ENCODE peak calls at places on chromosomes 12 and 14, in ten cellular contexts. One of them, this sample, is unnamed.

GRCh38 chr14:100585448-100586152 is 1.6 kb downstream of the BEGAIN start:
- DNase-seq in CD4-positive, CD25-positive, alpha-beta regulatory T cell: no peak
- DNase-seq in brain microvascular endothelial cell: no peak
- DNase-seq in AG09309: no peak
- DNase-seq in effector memory CD4-positive, alpha-beta T cell: no peak
- DNase-seq in testis: no peak
- DNase-seq in retinal pigment epithelial cell: no peak
- DNase-seq in GM12865: no peak
- DNase-seq in right cardiac atrium: peak
- DNase-seq in body of pancreas: no peak
- DNase-seq in this sample: no peak

GRCh38 chr12:148676-149416 is 65.1 kb downstream of the SLC6A12 start:
- DNase-seq in body of pancreas: no peak
- DNase-seq in CD4-positive, CD25-positive, alpha-beta regulatory T cell: no peak
- DNase-seq in testis: no peak
- DNase-seq in brain microvascular endothelial cell: no peak
- DNase-seq in GM12865: no peak
- DNase-seq in right cardiac atrium: no peak
- DNase-seq in retinal pigment epithelial cell: no peak
- DNase-seq in AG09309: no peak
- DNase-seq in effector memory CD4-positive, alpha-beta T cell: no peak
- DNase-seq in this sample: no peak

GRCh38 chr14:20391505-20391904 is 21.8 kb downstream of the TEP1 start:
- DNase-seq in GM12865: no peak
- DNase-seq in right cardiac atrium: no peak
- DNase-seq in AG09309: no peak
- DNase-seq in brain microvascular endothelial cell: no peak
- DNase-seq in effector memory CD4-positive, alpha-beta T cell: no peak
- DNase-seq in body of pancreas: no peak
- DNase-seq in CD4-positive, CD25-positive, alpha-beta regulatory T cell: no peak
- DNase-seq in testis: no peak
- DNase-seq in retinal pigment epithelial cell: no peak
- DNase-seq in this sample: no peak

GRCh38 chr12:94670885-94671284 is 20.5 kb upstream of the TMCC3 start:
- DNase-seq in GM12865: no peak
- DNase-seq in CD4-positive, CD25-positive, alpha-beta regulatory T cell: no peak
- DNase-seq in testis: no peak
- DNase-seq in body of pancreas: no peak
- DNase-seq in retinal pigment epithelial cell: no peak
- DNase-seq in right cardiac atrium: no peak
- DNase-seq in brain microvascular endothelial cell: no peak
- DNase-seq in effector memory CD4-positive, alpha-beta T cell: no peak
- DNase-seq in AG09309: no peak
- DNase-seq in this sample: no peak

GRCh38 chr12:123973552-123974341 is 732 bp downstream of the ZNF664 start:
- DNase-seq in testis: peak
- DNase-seq in retinal pigment epithelial cell: no peak
- DNase-seq in brain microvascular endothelial cell: no peak
- DNase-seq in effector memory CD4-positive, alpha-beta T cell: no peak
- DNase-seq in AG09309: no peak
- DNase-seq in right cardiac atrium: peak
- DNase-seq in GM12865: peak
- DNase-seq in CD4-positive, CD25-positive, alpha-beta regulatory T cell: peak
- DNase-seq in body of pancreas: peak
- DNase-seq in this sample: no peak

GRCh38 chr12:42854208-42854607 is 264.7 kb upstream of the PRICKLE1 start:
- DNase-seq in brain microvascular endothelial cell: no peak
- DNase-seq in retinal pigment epithelial cell: no peak
- DNase-seq in AG09309: no peak
- DNase-seq in right cardiac atrium: no peak
- DNase-seq in testis: no peak
- DNase-seq in CD4-positive, CD25-positive, alpha-beta regulatory T cell: no peak
- DNase-seq in effector memory CD4-positive, alpha-beta T cell: no peak
- DNase-seq in body of pancreas: no peak
- DNase-seq in GM12865: no peak
- DNase-seq in this sample: no peak

GRCh38 chr12:116802018-116802417 is 63.9 kb downstream of the RNFT2 start:
- DNase-seq in effector memory CD4-positive, alpha-beta T cell: no peak
- DNase-seq in brain microvascular endothelial cell: no peak
- DNase-seq in CD4-positive, CD25-positive, alpha-beta regulatory T cell: no peak
- DNase-seq in GM12865: no peak
- DNase-seq in body of pancreas: no peak
- DNase-seq in right cardiac atrium: no peak
- DNase-seq in testis: no peak
- DNase-seq in retinal pigment epithelial cell: no peak
- DNase-seq in AG09309: no peak
- DNase-seq in this sample: no peak

GRCh38 chr14:67541448-67542387 is 8.6 kb downstream of the PLEKHH1 start:
- DNase-seq in effector memory CD4-positive, alpha-beta T cell: no peak
- DNase-seq in CD4-positive, CD25-positive, alpha-beta regulatory T cell: no peak
- DNase-seq in GM12865: no peak
- DNase-seq in testis: no peak
- DNase-seq in brain microvascular endothelial cell: no peak
- DNase-seq in AG09309: no peak
- DNase-seq in retinal pigment epithelial cell: no peak
- DNase-seq in right cardiac atrium: no peak
- DNase-seq in body of pancreas: peak
- DNase-seq in this sample: no peak

GRCh38 chr14:21537088-21537424 is 10.9 kb upstream of the SALL2 start:
- DNase-seq in retinal pigment epithelial cell: no peak
- DNase-seq in effector memory CD4-positive, alpha-beta T cell: no peak
- DNase-seq in right cardiac atrium: no peak
- DNase-seq in body of pancreas: no peak
- DNase-seq in brain microvascular endothelial cell: no peak
- DNase-seq in GM12865: no peak
- DNase-seq in CD4-positive, CD25-positive, alpha-beta regulatory T cell: no peak
- DNase-seq in AG09309: no peak
- DNase-seq in testis: no peak
- DNase-seq in this sample: no peak

GRCh38 chr14:91714805-91715204 is 17.1 kb downstream of the CATSPERB start:
- DNase-seq in CD4-positive, CD25-positive, alpha-beta regulatory T cell: no peak
- DNase-seq in brain microvascular endothelial cell: no peak
- DNase-seq in AG09309: no peak
- DNase-seq in body of pancreas: no peak
- DNase-seq in right cardiac atrium: no peak
- DNase-seq in testis: no peak
- DNase-seq in GM12865: peak
- DNase-seq in effector memory CD4-positive, alpha-beta T cell: no peak
- DNase-seq in retinal pigment epithelial cell: no peak
- DNase-seq in this sample: no peak

DNA sequence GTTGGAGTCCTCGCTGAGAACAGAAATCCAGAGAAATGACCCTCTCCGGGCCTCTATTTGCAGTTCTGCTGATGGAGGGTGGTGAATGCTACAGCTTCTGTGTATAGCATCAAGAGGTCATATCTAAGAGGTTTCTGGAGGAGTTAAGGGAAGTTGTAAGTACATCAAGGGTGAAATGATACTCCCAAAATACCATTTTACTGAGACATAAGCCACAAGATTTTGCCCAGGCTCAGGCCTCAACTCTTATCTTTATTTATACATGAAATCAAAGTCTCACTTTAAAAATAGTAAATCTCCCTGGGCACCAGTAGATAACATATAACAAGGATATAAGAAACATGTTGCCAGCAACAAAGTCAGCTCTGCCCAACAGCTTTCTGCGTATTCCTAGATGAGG is 40.4 kb downstream of the NIN start:
- DNase-seq in body of pancreas: no peak
- DNase-seq in AG09309: no peak
- DNase-seq in testis: no peak
- DNase-seq in GM12865: peak
- DNase-seq in effector memory CD4-positive, alpha-beta T cell: no peak
- DNase-seq in right cardiac atrium: no peak
- DNase-seq in CD4-positive, CD25-positive, alpha-beta regulatory T cell: no peak
- DNase-seq in retinal pigment epithelial cell: no peak
- DNase-seq in brain microvascular endothelial cell: no peak
- DNase-seq in this sample: no peak
- H3K4me3 ChIP-seq in body of pancreas: no peak
- H3K4me3 ChIP-seq in AG09309: no peak
- H3K4me3 ChIP-seq in testis: no peak
- H3K4me3 ChIP-seq in GM12865: peak
- H3K4me3 ChIP-seq in effector memory CD4-positive, alpha-beta T cell: no peak
- H3K4me3 ChIP-seq in right cardiac atrium: peak
- H3K4me3 ChIP-seq in CD4-positive, CD25-positive, alpha-beta regulatory T cell: no peak
- H3K4me3 ChIP-seq in retinal pigment epithelial cell: no peak
- H3K4me3 ChIP-seq in brain microvascular endothelial cell: no peak
- H3K4me3 ChIP-seq in this sample: no peak

GRCh38 chr14:72503696-72504368 is 390.1 kb downstream of the DPF3 start:
- DNase-seq in effector memory CD4-positive, alpha-beta T cell: no peak
- DNase-seq in CD4-positive, CD25-positive, alpha-beta regulatory T cell: no peak
- DNase-seq in body of pancreas: no peak
- DNase-seq in right cardiac atrium: no peak
- DNase-seq in retinal pigment epithelial cell: no peak
- DNase-seq in testis: no peak
- DNase-seq in brain microvascular endothelial cell: no peak
- DNase-seq in AG09309: no peak
- DNase-seq in GM12865: no peak
- DNase-seq in this sample: no peak

GRCh38 chr14:72503271-72503670 is 390.6 kb downstream of the DPF3 start:
- DNase-seq in effector memory CD4-positive, alpha-beta T cell: no peak
- DNase-seq in CD4-positive, CD25-positive, alpha-beta regulatory T cell: no peak
- DNase-seq in GM12865: no peak
- DNase-seq in body of pancreas: no peak
- DNase-seq in brain microvascular endothelial cell: no peak
- DNase-seq in right cardiac atrium: no peak
- DNase-seq in retinal pigment epithelial cell: no peak
- DNase-seq in testis: no peak
- DNase-seq in AG09309: no peak
- DNase-seq in this sample: no peak

GRCh38 chr14:72501439-72501838 is 392.5 kb downstream of the DPF3 start:
- DNase-seq in right cardiac atrium: no peak
- DNase-seq in effector memory CD4-positive, alpha-beta T cell: no peak
- DNase-seq in retinal pigment epithelial cell: no peak
- DNase-seq in testis: no peak
- DNase-seq in brain microvascular endothelial cell: no peak
- DNase-seq in GM12865: no peak
- DNase-seq in AG09309: no peak
- DNase-seq in body of pancreas: no peak
- DNase-seq in CD4-positive, CD25-positive, alpha-beta regulatory T cell: no peak
- DNase-seq in this sample: no peak

GRCh38 chr14:72498646-72499045 is 395.3 kb downstream of the DPF3 start:
- DNase-seq in body of pancreas: no peak
- DNase-seq in CD4-positive, CD25-positive, alpha-beta regulatory T cell: no peak
- DNase-seq in retinal pigment epithelial cell: no peak
- DNase-seq in testis: no peak
- DNase-seq in brain microvascular endothelial cell: no peak
- DNase-seq in right cardiac atrium: no peak
- DNase-seq in GM12865: peak
- DNase-seq in AG09309: no peak
- DNase-seq in effector memory CD4-positive, alpha-beta T cell: no peak
- DNase-seq in this sample: no peak

GRCh38 chr14:72500234-72500838 is 393.6 kb downstream of the DPF3 start:
- DNase-seq in body of pancreas: no peak
- DNase-seq in CD4-positive, CD25-positive, alpha-beta regulatory T cell: no peak
- DNase-seq in right cardiac atrium: no peak
- DNase-seq in brain microvascular endothelial cell: no peak
- DNase-seq in GM12865: no peak
- DNase-seq in retinal pigment epithelial cell: no peak
- DNase-seq in effector memory CD4-positive, alpha-beta T cell: no peak
- DNase-seq in testis: no peak
- DNase-seq in AG09309: no peak
- DNase-seq in this sample: no peak
- H3K4me3 ChIP-seq in body of pancreas: no peak
- H3K4me3 ChIP-seq in CD4-positive, CD25-positive, alpha-beta regulatory T cell: no peak
- H3K4me3 ChIP-seq in right cardiac atrium: no peak
- H3K4me3 ChIP-seq in brain microvascular endothelial cell: no peak
- H3K4me3 ChIP-seq in GM12865: no peak
- H3K4me3 ChIP-seq in retinal pigment epithelial cell: no peak
- H3K4me3 ChIP-seq in effector memory CD4-positive, alpha-beta T cell: no peak
- H3K4me3 ChIP-seq in testis: no peak
- H3K4me3 ChIP-seq in AG09309: no peak
- H3K4me3 ChIP-seq in this sample: no peak

DNA sequence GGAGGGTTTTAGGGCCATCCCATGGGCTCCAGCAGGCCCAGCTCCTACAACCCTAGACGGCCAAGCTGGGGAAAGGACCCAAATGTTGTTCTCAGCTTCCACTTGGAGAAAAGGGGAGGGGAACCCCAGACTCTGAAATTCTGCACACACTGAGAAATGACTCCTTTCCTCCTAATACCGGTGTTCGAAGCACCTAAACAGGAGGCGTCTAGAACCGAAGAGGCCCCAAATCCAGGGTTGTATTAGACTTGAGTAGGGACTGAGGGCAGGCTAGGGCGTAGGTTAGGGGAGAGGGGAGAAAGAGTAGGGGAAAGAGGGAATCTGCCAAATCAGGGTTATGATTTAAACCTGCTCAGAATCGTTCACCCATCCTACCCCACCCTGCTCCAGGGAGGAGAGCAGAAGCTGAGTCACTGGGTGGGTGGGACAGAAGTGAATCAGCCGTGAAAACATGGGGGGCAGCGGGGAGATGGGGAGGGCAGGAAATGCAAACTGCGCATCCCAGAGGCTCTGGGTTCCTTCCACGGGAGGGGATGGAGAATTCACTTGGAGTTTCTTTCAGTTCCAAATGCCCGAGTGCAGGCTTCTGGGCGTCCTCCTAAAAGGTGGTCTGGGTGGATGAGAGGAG is 1.0 kb downstream of the IGFBP6 start:
- DNase-seq in effector memory CD4-positive, alpha-beta T cell: no peak
- DNase-seq in testis: no peak
- DNase-seq in right cardiac atrium: peak
- DNase-seq in CD4-positive, CD25-positive, alpha-beta regulatory T cell: no peak
- DNase-seq in AG09309: no peak
- DNase-seq in brain microvascular endothelial cell: peak
- DNase-seq in retinal pigment epithelial cell: no peak
- DNase-seq in body of pancreas: no peak
- DNase-seq in GM12865: no peak
- DNase-seq in this sample: peak
- H3K4me3 ChIP-seq in effector memory CD4-positive, alpha-beta T cell: peak
- H3K4me3 ChIP-seq in testis: peak
- H3K4me3 ChIP-seq in right cardiac atrium: peak
- H3K4me3 ChIP-seq in CD4-positive, CD25-positive, alpha-beta regulatory T cell: no peak
- H3K4me3 ChIP-seq in AG09309: peak
- H3K4me3 ChIP-seq in brain microvascular endothelial cell: peak
- H3K4me3 ChIP-seq in retinal pigment epithelial cell: peak
- H3K4me3 ChIP-seq in body of pancreas: no peak
- H3K4me3 ChIP-seq in GM12865: peak
- H3K4me3 ChIP-seq in this sample: peak

DNA sequence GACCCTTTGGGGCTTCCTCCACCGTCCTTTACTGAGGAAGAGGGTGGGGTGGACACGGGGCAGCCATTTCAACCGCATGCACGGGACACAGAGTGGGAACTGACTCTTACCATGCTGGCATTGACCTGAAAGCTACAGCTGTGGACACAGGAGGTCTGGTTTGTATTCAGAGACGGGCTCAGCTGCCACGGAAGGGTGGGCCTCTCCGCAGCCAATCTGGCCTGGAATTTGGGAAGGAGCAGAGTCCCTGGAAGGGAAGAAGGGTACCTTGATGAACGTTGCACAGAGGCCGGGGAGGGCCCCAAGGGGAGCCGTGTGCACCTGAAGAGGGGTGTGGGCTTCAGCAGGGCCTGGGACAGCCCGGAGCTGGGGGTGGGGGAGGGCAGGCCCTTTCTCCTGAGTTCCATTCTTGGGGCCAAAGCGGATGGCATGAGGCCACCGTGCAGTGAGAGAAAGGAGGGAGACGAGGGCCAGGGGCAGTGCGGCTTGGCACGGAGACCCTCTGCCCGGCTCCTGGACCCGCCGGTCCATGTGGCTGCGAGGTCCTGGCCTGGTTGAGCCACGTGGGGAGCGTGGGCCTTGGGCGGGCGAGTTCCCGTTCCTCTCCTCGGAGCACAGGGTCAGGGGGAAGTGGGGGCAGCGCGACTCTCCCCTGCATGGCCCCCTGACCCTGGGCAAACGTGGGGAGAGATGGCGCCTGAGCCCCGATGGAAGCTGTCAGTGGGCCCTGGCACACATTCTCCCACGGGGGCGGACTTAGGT is 14.6 kb downstream of the TNFAIP2 start:
- DNase-seq in brain microvascular endothelial cell: no peak
- DNase-seq in testis: no peak
- DNase-seq in GM12865: no peak
- DNase-seq in body of pancreas: no peak
- DNase-seq in retinal pigment epithelial cell: no peak
- DNase-seq in effector memory CD4-positive, alpha-beta T cell: no peak
- DNase-seq in CD4-positive, CD25-positive, alpha-beta regulatory T cell: no peak
- DNase-seq in right cardiac atrium: peak
- DNase-seq in AG09309: no peak
- DNase-seq in this sample: no peak
- H3K4me3 ChIP-seq in brain microvascular endothelial cell: no peak
- H3K4me3 ChIP-seq in testis: peak
- H3K4me3 ChIP-seq in GM12865: no peak
- H3K4me3 ChIP-seq in body of pancreas: no peak
- H3K4me3 ChIP-seq in retinal pigment epithelial cell: no peak
- H3K4me3 ChIP-seq in effector memory CD4-positive, alpha-beta T cell: no peak
- H3K4me3 ChIP-seq in CD4-positive, CD25-positive, alpha-beta regulatory T cell: no peak
- H3K4me3 ChIP-seq in right cardiac atrium: no peak
- H3K4me3 ChIP-seq in AG09309: no peak
- H3K4me3 ChIP-seq in this sample: no peak